ENCODE peak calls at places on chromosomes 1 and 21, in four cellular contexts. One of them, this sample, is unnamed.

GRCh38 chr1:161473363-161473762 is 31.9 kb upstream of the FCGR2A start:
- DNase-seq in stimulated activated CD4-positive, alpha-beta T cell treated with anti-CD3 and anti-CD28 coated beads, Interleukin-1b, Interleukin-23, amount 100 ng/mL, for 48 hours: no peak
- DNase-seq in progenitor cell of endocrine pancreas: no peak
- DNase-seq in dorsolateral prefrontal cortex: no peak
- DNase-seq in this sample: no peak

GRCh38 chr1:108595510-108595909 is 35.6 kb downstream of the EEIG2 start:
- DNase-seq in dorsolateral prefrontal cortex: no peak
- DNase-seq in progenitor cell of endocrine pancreas: no peak
- DNase-seq in stimulated activated CD4-positive, alpha-beta T cell treated with anti-CD3 and anti-CD28 coated beads, Interleukin-1b, Interleukin-23, amount 100 ng/mL, for 48 hours: no peak
- DNase-seq in this sample: no peak

GRCh38 chr1:156042828-156043227 is 10.8 kb downstream of the UBQLN4 start:
- DNase-seq in stimulated activated CD4-positive, alpha-beta T cell treated with anti-CD3 and anti-CD28 coated beads, Interleukin-1b, Interleukin-23, amount 100 ng/mL, for 48 hours: no peak
- DNase-seq in progenitor cell of endocrine pancreas: no peak
- DNase-seq in dorsolateral prefrontal cortex: no peak
- DNase-seq in this sample: no peak

GRCh38 chr1:24727490-24728214 is 17.6 kb upstream of the CLIC4 start:
- DNase-seq in stimulated activated CD4-positive, alpha-beta T cell treated with anti-CD3 and anti-CD28 coated beads, Interleukin-1b, Interleukin-23, amount 100 ng/mL, for 48 hours: peak; percentile 11
- DNase-seq in dorsolateral prefrontal cortex: no peak
- DNase-seq in progenitor cell of endocrine pancreas: no peak
- DNase-seq in this sample: no peak

GRCh38 chr1:34884961-34885360 is 25.4 kb upstream of the SMIM12 start:
- DNase-seq in stimulated activated CD4-positive, alpha-beta T cell treated with anti-CD3 and anti-CD28 coated beads, Interleukin-1b, Interleukin-23, amount 100 ng/mL, for 48 hours: no peak
- DNase-seq in dorsolateral prefrontal cortex: no peak
- DNase-seq in progenitor cell of endocrine pancreas: no peak
- DNase-seq in this sample: no peak

GRCh38 chr1:42913426-42914091 is 45.1 kb downstream of the SLC2A1 start:
- DNase-seq in dorsolateral prefrontal cortex: no peak
- DNase-seq in stimulated activated CD4-positive, alpha-beta T cell treated with anti-CD3 and anti-CD28 coated beads, Interleukin-1b, Interleukin-23, amount 100 ng/mL, for 48 hours: peak; percentile 39
- DNase-seq in progenitor cell of endocrine pancreas: peak; percentile 36
- DNase-seq in this sample: no peak

GRCh38 chr21:37753122-37753599 is 163.1 kb downstream of the KCNJ6 start:
- DNase-seq in stimulated activated CD4-positive, alpha-beta T cell treated with anti-CD3 and anti-CD28 coated beads, Interleukin-1b, Interleukin-23, amount 100 ng/mL, for 48 hours: no peak
- DNase-seq in dorsolateral prefrontal cortex: no peak
- DNase-seq in progenitor cell of endocrine pancreas: no peak
- DNase-seq in this sample: no peak

GRCh38 chr1:177546346-177546745 is 375.6 kb downstream of the BRINP2 start:
- DNase-seq in progenitor cell of endocrine pancreas: no peak
- DNase-seq in stimulated activated CD4-positive, alpha-beta T cell treated with anti-CD3 and anti-CD28 coated beads, Interleukin-1b, Interleukin-23, amount 100 ng/mL, for 48 hours: no peak
- DNase-seq in dorsolateral prefrontal cortex: no peak
- DNase-seq in this sample: no peak

GRCh38 chr1:218377143-218377660 is 32.1 kb downstream of the TGFB2 start:
- DNase-seq in dorsolateral prefrontal cortex: no peak
- DNase-seq in progenitor cell of endocrine pancreas: no peak
- DNase-seq in stimulated activated CD4-positive, alpha-beta T cell treated with anti-CD3 and anti-CD28 coated beads, Interleukin-1b, Interleukin-23, amount 100 ng/mL, for 48 hours: peak; percentile 72
- DNase-seq in this sample: no peak

GRCh38 chr1:206511362-206512064 is 4.2 kb downstream of the RASSF5 start:
- DNase-seq in stimulated activated CD4-positive, alpha-beta T cell treated with anti-CD3 and anti-CD28 coated beads, Interleukin-1b, Interleukin-23, amount 100 ng/mL, for 48 hours: no peak
- DNase-seq in progenitor cell of endocrine pancreas: no peak
- DNase-seq in dorsolateral prefrontal cortex: no peak
- DNase-seq in this sample: no peak

GRCh38 chr1:53409695-53410094 is 49.5 kb upstream of the DMRTB1 start:
- DNase-seq in stimulated activated CD4-positive, alpha-beta T cell treated with anti-CD3 and anti-CD28 coated beads, Interleukin-1b, Interleukin-23, amount 100 ng/mL, for 48 hours: no peak
- DNase-seq in progenitor cell of endocrine pancreas: no peak
- DNase-seq in dorsolateral prefrontal cortex: no peak
- DNase-seq in this sample: no peak

GRCh38 chr1:112954059-112954458 is 1.9 kb downstream of the SLC16A1 start:
- DNase-seq in progenitor cell of endocrine pancreas: no peak
- DNase-seq in stimulated activated CD4-positive, alpha-beta T cell treated with anti-CD3 and anti-CD28 coated beads, Interleukin-1b, Interleukin-23, amount 100 ng/mL, for 48 hours: no peak
- DNase-seq in dorsolateral prefrontal cortex: no peak
- DNase-seq in this sample: no peak

GRCh38 chr1:114428083-114428754 is 82.8 kb downstream of the TRIM33 start:
- DNase-seq in dorsolateral prefrontal cortex: no peak
- DNase-seq in progenitor cell of endocrine pancreas: no peak
- DNase-seq in stimulated activated CD4-positive, alpha-beta T cell treated with anti-CD3 and anti-CD28 coated beads, Interleukin-1b, Interleukin-23, amount 100 ng/mL, for 48 hours: no peak
- DNase-seq in this sample: no peak

GRCh38 chr1:10663668-10664035 is 132.8 kb downstream of the CASZ1 start:
- DNase-seq in dorsolateral prefrontal cortex: peak; percentile 50
- DNase-seq in progenitor cell of endocrine pancreas: no peak
- DNase-seq in stimulated activated CD4-positive, alpha-beta T cell treated with anti-CD3 and anti-CD28 coated beads, Interleukin-1b, Interleukin-23, amount 100 ng/mL, for 48 hours: no peak
- DNase-seq in this sample: peak; percentile 63

GRCh38 chr21:29301703-29302102 is 3.0 kb downstream of the BACH1 start:
- DNase-seq in progenitor cell of endocrine pancreas: no peak
- DNase-seq in dorsolateral prefrontal cortex: no peak
- DNase-seq in stimulated activated CD4-positive, alpha-beta T cell treated with anti-CD3 and anti-CD28 coated beads, Interleukin-1b, Interleukin-23, amount 100 ng/mL, for 48 hours: no peak
- DNase-seq in this sample: no peak

GRCh38 chr1:87805661-87806376 is 477.1 kb downstream of the LMO4 start:
- DNase-seq in dorsolateral prefrontal cortex: no peak
- DNase-seq in stimulated activated CD4-positive, alpha-beta T cell treated with anti-CD3 and anti-CD28 coated beads, Interleukin-1b, Interleukin-23, amount 100 ng/mL, for 48 hours: no peak
- DNase-seq in progenitor cell of endocrine pancreas: no peak
- DNase-seq in this sample: no peak

GRCh38 chr1:81936838-81937237 is 136.1 kb downstream of the ADGRL2 start:
- DNase-seq in progenitor cell of endocrine pancreas: no peak
- DNase-seq in stimulated activated CD4-positive, alpha-beta T cell treated with anti-CD3 and anti-CD28 coated beads, Interleukin-1b, Interleukin-23, amount 100 ng/mL, for 48 hours: no peak
- DNase-seq in dorsolateral prefrontal cortex: no peak
- DNase-seq in this sample: peak; percentile 7

GRCh38 chr1:180278193-180278556 is 48.1 kb downstream of the LHX4 start:
- DNase-seq in stimulated activated CD4-positive, alpha-beta T cell treated with anti-CD3 and anti-CD28 coated beads, Interleukin-1b, Interleukin-23, amount 100 ng/mL, for 48 hours: no peak
- DNase-seq in dorsolateral prefrontal cortex: no peak
- DNase-seq in progenitor cell of endocrine pancreas: no peak
- DNase-seq in this sample: no peak

GRCh38 chr21:32386195-32386870 is 6.5 kb downstream of the URB1 start:
- DNase-seq in progenitor cell of endocrine pancreas: no peak
- DNase-seq in dorsolateral prefrontal cortex: no peak
- DNase-seq in stimulated activated CD4-positive, alpha-beta T cell treated with anti-CD3 and anti-CD28 coated beads, Interleukin-1b, Interleukin-23, amount 100 ng/mL, for 48 hours: no peak
- DNase-seq in this sample: no peak

GRCh38 chr1:180571060-180571831 is 12.5 kb downstream of the OVAAL start:
- DNase-seq in progenitor cell of endocrine pancreas: no peak
- DNase-seq in dorsolateral prefrontal cortex: no peak
- DNase-seq in stimulated activated CD4-positive, alpha-beta T cell treated with anti-CD3 and anti-CD28 coated beads, Interleukin-1b, Interleukin-23, amount 100 ng/mL, for 48 hours: no peak
- DNase-seq in this sample: no peak

GRCh38 chr1:219427989-219428388 is 184.9 kb downstream of the ZC3H11B start:
- DNase-seq in dorsolateral prefrontal cortex: no peak
- DNase-seq in progenitor cell of endocrine pancreas: no peak
- DNase-seq in stimulated activated CD4-positive, alpha-beta T cell treated with anti-CD3 and anti-CD28 coated beads, Interleukin-1b, Interleukin-23, amount 100 ng/mL, for 48 hours: no peak
- DNase-seq in this sample: no peak

GRCh38 chr21:32046191-32046590 is 173.4 kb downstream of the HUNK start:
- DNase-seq in stimulated activated CD4-positive, alpha-beta T cell treated with anti-CD3 and anti-CD28 coated beads, Interleukin-1b, Interleukin-23, amount 100 ng/mL, for 48 hours: no peak
- DNase-seq in dorsolateral prefrontal cortex: no peak
- DNase-seq in progenitor cell of endocrine pancreas: no peak
- DNase-seq in this sample: no peak

GRCh38 chr1:91133240-91133639 is 111.4 kb upstream of the ZNF644 start:
- DNase-seq in stimulated activated CD4-positive, alpha-beta T cell treated with anti-CD3 and anti-CD28 coated beads, Interleukin-1b, Interleukin-23, amount 100 ng/mL, for 48 hours: no peak
- DNase-seq in progenitor cell of endocrine pancreas: no peak
- DNase-seq in dorsolateral prefrontal cortex: no peak
- DNase-seq in this sample: no peak

GRCh38 chr1:153242160-153242559 is 17.3 kb upstream of the LORICRIN start:
- DNase-seq in dorsolateral prefrontal cortex: no peak
- DNase-seq in stimulated activated CD4-positive, alpha-beta T cell treated with anti-CD3 and anti-CD28 coated beads, Interleukin-1b, Interleukin-23, amount 100 ng/mL, for 48 hours: no peak
- DNase-seq in progenitor cell of endocrine pancreas: no peak
- DNase-seq in this sample: no peak

GRCh38 chr1:89261926-89262540 is 10.6 kb downstream of the GBP5 start:
- DNase-seq in progenitor cell of endocrine pancreas: no peak
- DNase-seq in stimulated activated CD4-positive, alpha-beta T cell treated with anti-CD3 and anti-CD28 coated beads, Interleukin-1b, Interleukin-23, amount 100 ng/mL, for 48 hours: no peak
- DNase-seq in dorsolateral prefrontal cortex: no peak
- DNase-seq in this sample: no peak

GRCh38 chr1:227416156-227416865 is 98.0 kb upstream of the CDC42BPA start:
- DNase-seq in dorsolateral prefrontal cortex: no peak
- DNase-seq in progenitor cell of endocrine pancreas: no peak
- DNase-seq in stimulated activated CD4-positive, alpha-beta T cell treated with anti-CD3 and anti-CD28 coated beads, Interleukin-1b, Interleukin-23, amount 100 ng/mL, for 48 hours: no peak
- DNase-seq in this sample: no peak

GRCh38 chr1:3890389-3891328 is 9.4 kb downstream of the C1orf174 start:
- DNase-seq in progenitor cell of endocrine pancreas: no peak
- DNase-seq in dorsolateral prefrontal cortex: no peak
- DNase-seq in stimulated activated CD4-positive, alpha-beta T cell treated with anti-CD3 and anti-CD28 coated beads, Interleukin-1b, Interleukin-23, amount 100 ng/mL, for 48 hours: no peak
- DNase-seq in this sample: no peak

GRCh38 chr1:10431065-10431730 is 965 bp downstream of the CENPS start:
- DNase-seq in stimulated activated CD4-positive, alpha-beta T cell treated with anti-CD3 and anti-CD28 coated beads, Interleukin-1b, Interleukin-23, amount 100 ng/mL, for 48 hours: peak; percentile 17
- DNase-seq in dorsolateral prefrontal cortex: no peak
- DNase-seq in progenitor cell of endocrine pancreas: no peak
- DNase-seq in this sample: no peak

GRCh38 chr21:25179116-25179515 is 428.2 kb downstream of the MRPL39 start:
- DNase-seq in dorsolateral prefrontal cortex: no peak
- DNase-seq in stimulated activated CD4-positive, alpha-beta T cell treated with anti-CD3 and anti-CD28 coated beads, Interleukin-1b, Interleukin-23, amount 100 ng/mL, for 48 hours: no peak
- DNase-seq in progenitor cell of endocrine pancreas: no peak
- DNase-seq in this sample: no peak

GRCh38 chr1:224116131-224116530 is 2.2 kb downstream of the FBXO28 start:
- DNase-seq in stimulated activated CD4-positive, alpha-beta T cell treated with anti-CD3 and anti-CD28 coated beads, Interleukin-1b, Interleukin-23, amount 100 ng/mL, for 48 hours: no peak
- DNase-seq in dorsolateral prefrontal cortex: no peak
- DNase-seq in progenitor cell of endocrine pancreas: no peak
- DNase-seq in this sample: no peak

GRCh38 chr1:232508161-232508661 is 121.7 kb downstream of the SIPA1L2 start:
- DNase-seq in progenitor cell of endocrine pancreas: no peak
- DNase-seq in stimulated activated CD4-positive, alpha-beta T cell treated with anti-CD3 and anti-CD28 coated beads, Interleukin-1b, Interleukin-23, amount 100 ng/mL, for 48 hours: no peak
- DNase-seq in dorsolateral prefrontal cortex: peak; percentile 78
- DNase-seq in this sample: peak; percentile 12

GRCh38 chr1:103265551-103265950 is 157.2 kb upstream of the COL11A1 start:
- DNase-seq in progenitor cell of endocrine pancreas: no peak
- DNase-seq in stimulated activated CD4-positive, alpha-beta T cell treated with anti-CD3 and anti-CD28 coated beads, Interleukin-1b, Interleukin-23, amount 100 ng/mL, for 48 hours: no peak
- DNase-seq in dorsolateral prefrontal cortex: no peak
- DNase-seq in this sample: no peak

GRCh38 chr1:235313262-235313661 is 14.7 kb downstream of the ARID4B start:
- DNase-seq in dorsolateral prefrontal cortex: no peak
- DNase-seq in stimulated activated CD4-positive, alpha-beta T cell treated with anti-CD3 and anti-CD28 coated beads, Interleukin-1b, Interleukin-23, amount 100 ng/mL, for 48 hours: no peak
- DNase-seq in progenitor cell of endocrine pancreas: no peak
- DNase-seq in this sample: no peak

GRCh38 chr1:229287257-229287656 is 16.3 kb downstream of the RAB4A start:
- DNase-seq in progenitor cell of endocrine pancreas: no peak
- DNase-seq in stimulated activated CD4-positive, alpha-beta T cell treated with anti-CD3 and anti-CD28 coated beads, Interleukin-1b, Interleukin-23, amount 100 ng/mL, for 48 hours: no peak
- DNase-seq in dorsolateral prefrontal cortex: no peak
- DNase-seq in this sample: peak; percentile 32

GRCh38 chr1:214603819-214604252 is 841 bp downstream of the CENPF start:
- DNase-seq in stimulated activated CD4-positive, alpha-beta T cell treated with anti-CD3 and anti-CD28 coated beads, Interleukin-1b, Interleukin-23, amount 100 ng/mL, for 48 hours: no peak
- DNase-seq in progenitor cell of endocrine pancreas: no peak
- DNase-seq in dorsolateral prefrontal cortex: no peak
- DNase-seq in this sample: no peak

GRCh38 chr1:244980605-244981004 is 116.3 kb upstream of the HNRNPU start:
- DNase-seq in progenitor cell of endocrine pancreas: no peak
- DNase-seq in dorsolateral prefrontal cortex: no peak
- DNase-seq in stimulated activated CD4-positive, alpha-beta T cell treated with anti-CD3 and anti-CD28 coated beads, Interleukin-1b, Interleukin-23, amount 100 ng/mL, for 48 hours: no peak
- DNase-seq in this sample: no peak

GRCh38 chr1:36108314-36108713 is 16.7 kb downstream of the COL8A2 start:
- DNase-seq in stimulated activated CD4-positive, alpha-beta T cell treated with anti-CD3 and anti-CD28 coated beads, Interleukin-1b, Interleukin-23, amount 100 ng/mL, for 48 hours: no peak
- DNase-seq in dorsolateral prefrontal cortex: no peak
- DNase-seq in progenitor cell of endocrine pancreas: no peak
- DNase-seq in this sample: no peak

GRCh38 chr1:179955318-179955638 is 668 bp downstream of the CEP350 start:
- DNase-seq in dorsolateral prefrontal cortex: no peak
- DNase-seq in stimulated activated CD4-positive, alpha-beta T cell treated with anti-CD3 and anti-CD28 coated beads, Interleukin-1b, Interleukin-23, amount 100 ng/mL, for 48 hours: no peak
- DNase-seq in progenitor cell of endocrine pancreas: no peak
- DNase-seq in this sample: no peak

GRCh38 chr1:107274227-107274626 is 133.4 kb downstream of the NTNG1 start:
- DNase-seq in progenitor cell of endocrine pancreas: no peak
- DNase-seq in stimulated activated CD4-positive, alpha-beta T cell treated with anti-CD3 and anti-CD28 coated beads, Interleukin-1b, Interleukin-23, amount 100 ng/mL, for 48 hours: no peak
- DNase-seq in dorsolateral prefrontal cortex: no peak
- DNase-seq in this sample: no peak

This sample was measured in amygdala.